ENCODE peak calls at places on chromosomes 2 and 18, in ten cellular contexts. R is sigmoid colon, W is HCT116, A is spleen, I is K562, D is upper lobe of left lung, N is stomach, Y is endothelial cell of umbilical vein, T is GM12878, M is transverse colon. C is an unnamed sample.
A peak's percentile ranks its signal among the peaks of the same experiment; 100 is the strongest.

GRCh38 chr18:76819411-76820136 is 2.8 kb upstream of the ZNF236 start:
- DNase-seq in R (peak; percentile 39), W (no peak), A (no peak), I (no peak), D (no peak), N (no peak), Y (no peak), T (no peak), M (no peak), C (no peak)

GRCh38 chr2:208490492-208490891 is 83.9 kb downstream of the PTH2R start:
- DNase-seq in R (no peak), W (no peak), A (no peak), I (no peak), D (no peak), N (no peak), Y (no peak), T (no peak), M (no peak), C (no peak)

GRCh38 chr2:26616032-26616863 is 24.9 kb downstream of the CIB4 start:
- DNase-seq in R (peak; percentile 58), W (no peak), A (peak; percentile 58), I (no peak), D (peak; percentile 66), N (no peak), Y (no peak), T (no peak), M (no peak), C (no peak)

GRCh38 chr2:240985881-240986786 is 12.3 kb upstream of the SNED1 start:
- DNase-seq in R (peak; percentile 63), W (no peak), A (peak; percentile 70), I (no peak), D (peak; percentile 55), N (no peak), Y (no peak), T (no peak), M (peak; percentile 5), C (no peak)

GRCh38 chr2:25342372-25343186 is 854 bp upstream of the DNMT3A start:
- DNase-seq in R (peak; percentile 92), W (peak; percentile 38), A (peak; percentile 96), I (peak; percentile 76), D (peak; percentile 95), N (peak; percentile 82), Y (peak; percentile 88), T (no peak), M (peak; percentile 87), C (peak; percentile 69)

GRCh38 chr18:46536215-46536874 is 120.7 kb downstream of the LOXHD1 start:
- DNase-seq in R (no peak), W (peak; percentile 64), A (no peak), I (peak; percentile 14), D (no peak), N (no peak), Y (no peak), T (no peak), M (no peak), C (no peak)

GRCh38 chr2:45714679-45715078 is 63.2 kb downstream of the PRKCE start:
- DNase-seq in R (no peak), W (no peak), A (no peak), I (no peak), D (no peak), N (no peak), Y (no peak), T (no peak), M (no peak), C (no peak)

GRCh38 chr2:203580846-203581245 is 45.7 kb upstream of the RAPH1 start:
- DNase-seq in R (no peak), W (no peak), A (no peak), I (no peak), D (no peak), N (no peak), Y (no peak), T (no peak), M (no peak), C (no peak)

GRCh38 chr18:60347526-60348045 is 25.0 kb downstream of the MC4R start:
- DNase-seq in R (no peak), W (no peak), A (no peak), I (no peak), D (no peak), N (no peak), Y (no peak), T (no peak), M (no peak), C (no peak)

GRCh38 chr18:74525741-74526140 is 8.6 kb upstream of the CNDP1 start:
- DNase-seq in R (peak; percentile 61), W (no peak), A (peak; percentile 55), I (no peak), D (no peak), N (peak; percentile 55), Y (no peak), T (no peak), M (peak; percentile 89), C (no peak)

GRCh38 chr18:48973731-48974130 is 23.0 kb upstream of the SMAD7 start:
- DNase-seq in R (no peak), W (no peak), A (no peak), I (no peak), D (no peak), N (no peak), Y (no peak), T (no peak), M (peak; percentile 39), C (no peak)

GRCh38 chr18:48975221-48975816 is 24.6 kb upstream of the SMAD7 start:
- DNase-seq in R (no peak), W (no peak), A (no peak), I (no peak), D (no peak), N (no peak), Y (no peak), T (no peak), M (no peak), C (no peak)

GRCh38 chr18:48974304-48975220 is 23.8 kb upstream of the SMAD7 start:
- DNase-seq in R (no peak), W (no peak), A (no peak), I (no peak), D (peak; percentile 86), N (no peak), Y (no peak), T (no peak), M (no peak), C (no peak)

GRCh38 chr18:48977914-48978313 is 27.1 kb upstream of the SMAD7 start:
- DNase-seq in R (no peak), W (no peak), A (no peak), I (no peak), D (no peak), N (no peak), Y (no peak), T (no peak), M (no peak), C (no peak)

GRCh38 chr18:48975817-48976649 is 25.3 kb upstream of the SMAD7 start:
- DNase-seq in R (no peak), W (no peak), A (peak; percentile 87), I (peak; percentile 56), D (peak; percentile 94), N (peak; percentile 75), Y (peak; percentile 35), T (no peak), M (peak; percentile 67), C (peak; percentile 62)
- TF ChIP-seq POLR2AphosphoS5 in R (no peak), W (peak; percentile 23), A (no peak), I (no peak), D (no peak), N (no peak), Y (no peak), T (no peak), M (peak; percentile 33), C (no peak)

DNA sequence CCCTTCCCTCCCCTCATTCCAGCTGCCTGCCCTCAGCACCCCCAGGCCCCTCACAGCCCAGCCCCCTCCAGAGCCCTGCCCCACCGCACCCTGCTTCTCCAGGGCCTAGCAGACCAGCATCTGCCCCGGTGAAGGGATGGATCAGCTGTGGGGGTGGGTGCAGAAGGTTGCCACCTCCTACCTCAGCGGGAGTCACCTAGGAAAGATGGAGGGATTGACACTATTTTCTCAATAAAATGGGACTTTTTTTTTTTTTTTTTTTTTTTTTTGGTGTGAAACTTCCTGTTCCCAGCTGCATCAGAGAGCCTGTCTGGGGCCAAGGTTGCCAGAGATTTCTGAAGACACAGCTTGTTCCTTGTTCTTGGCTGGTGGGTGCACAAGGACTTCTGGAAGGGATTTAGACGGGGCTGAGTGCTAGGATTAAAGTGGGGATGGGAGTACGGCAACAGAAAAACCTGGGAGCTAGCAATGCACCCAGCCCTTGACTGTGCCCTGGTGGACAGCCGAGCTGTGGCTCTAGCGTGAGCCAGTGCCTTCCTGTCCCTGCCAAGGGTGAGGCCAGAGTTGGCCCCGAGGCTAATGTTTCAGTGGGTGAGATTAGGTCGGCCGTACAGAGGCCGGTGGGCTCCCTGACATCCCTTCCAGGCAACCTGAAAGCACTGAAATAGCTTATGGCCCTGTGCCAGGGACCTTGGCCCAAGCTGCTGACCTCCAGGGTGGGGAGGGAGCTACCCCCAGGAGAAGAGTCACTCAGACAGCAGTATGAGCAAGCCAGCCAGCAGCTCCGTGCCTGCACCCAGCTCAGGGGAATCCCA is 4.5 kb downstream of the B3GNT7 start:
- DNase-seq in R (no peak), W (no peak), A (peak; percentile 73), I (no peak), D (no peak), N (peak; percentile 64), Y (peak; percentile 26), T (no peak), M (no peak), C (no peak)
- TF ChIP-seq POLR2A in R (no peak), W (no peak), A (no peak), I (no peak), D (no peak), N (no peak), Y (no peak), T (no peak), M (no peak), C (no peak)

DNA sequence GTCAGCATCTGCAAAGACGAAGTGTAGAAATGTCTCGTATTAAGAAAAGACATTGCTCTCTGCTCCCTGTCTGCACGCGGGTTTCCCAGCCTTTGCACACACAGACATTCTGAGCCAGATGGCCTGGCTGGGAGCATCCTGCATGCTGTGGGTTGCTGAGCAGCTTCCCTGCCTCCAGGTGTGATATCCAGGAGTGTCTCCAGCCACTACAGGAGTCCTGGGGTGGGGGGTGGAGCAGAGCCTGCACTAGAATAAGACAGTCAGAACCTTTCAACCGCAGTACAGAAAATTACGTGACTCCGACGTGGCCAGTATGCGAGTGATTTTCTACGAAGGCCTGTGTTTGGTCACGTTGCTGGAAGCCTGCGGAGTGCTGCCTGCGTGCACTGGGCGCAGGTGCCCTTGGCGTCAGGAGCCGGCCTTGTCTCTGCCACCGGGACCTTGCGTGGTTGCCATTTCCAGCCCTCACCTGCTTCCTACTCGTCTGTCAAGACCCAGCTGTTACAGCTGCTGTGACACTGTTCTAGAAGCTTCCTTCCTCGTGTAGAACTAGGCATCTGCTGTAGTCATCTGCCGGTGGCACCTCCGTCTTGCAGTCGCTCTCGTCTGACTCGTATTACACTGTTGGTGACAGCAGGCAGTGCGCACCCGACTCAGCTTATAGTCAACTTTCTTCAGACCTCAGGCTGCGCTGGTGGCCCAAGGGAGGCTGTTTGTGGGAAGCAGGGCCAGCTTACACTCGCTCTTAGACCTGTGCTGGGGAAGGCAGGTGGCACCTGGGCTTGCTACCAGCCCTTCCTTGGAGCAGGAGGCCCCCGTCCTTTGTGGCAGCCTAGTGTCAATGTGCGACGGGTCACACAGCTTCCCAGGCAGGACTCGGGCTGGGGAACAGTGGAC is 11.2 kb downstream of the CTDP1 start:
- DNase-seq in R (peak; percentile 47), W (no peak), A (no peak), I (no peak), D (peak; percentile 47), N (no peak), Y (no peak), T (no peak), M (no peak), C (no peak)
- H3K27ac ChIP-seq in R (no peak overlapping the region), W (no peak overlapping the region), A (no peak overlapping the region), I (no peak overlapping the region), D (no peak overlapping the region), N (no peak overlapping the region), Y (no peak overlapping the region), T (no peak overlapping the region), M (no peak overlapping the region), C (no peak overlapping the region)

GRCh38 chr2:79512442-79513401 is at the start of gene CTNNA2:
- DNase-seq in R (no peak), W (no peak), A (peak; percentile 75), I (peak; percentile 80), D (peak; percentile 91), N (peak; percentile 50), Y (no peak), T (no peak), M (peak; percentile 16), C (no peak)
- TF ChIP-seq POLR2AphosphoS5 in R (no peak), W (no peak), A (no peak), I (no peak), D (no peak), N (no peak), Y (no peak), T (no peak), M (no peak), C (no peak)